ENCODE peak calls at places on chromosomes 12 and 14, in four cellular contexts. One of them, this sample, is unnamed.

GRCh38 chr12:19572920-19573558 is 133.7 kb downstream of the AEBP2 start:
- DNase-seq in HepG2: peak
- DNase-seq in GM12878: no peak
- DNase-seq in H1: peak
- DNase-seq in this sample: peak

GRCh38 chr12:98137278-98137677 is 378.1 kb upstream of the TMPO start:
- DNase-seq in H1: no peak
- DNase-seq in HepG2: no peak
- DNase-seq in GM12878: no peak
- DNase-seq in this sample: no peak

GRCh38 chr12:53430116-53430515 is 6.5 kb downstream of the AMHR2 start:
- DNase-seq in HepG2: no peak
- DNase-seq in GM12878: no peak
- DNase-seq in H1: no peak
- DNase-seq in this sample: no peak

GRCh38 chr12:93886533-93887511 is 209.6 kb downstream of the CRADD start:
- DNase-seq in GM12878: no peak
- DNase-seq in H1: no peak
- DNase-seq in HepG2: no peak
- DNase-seq in this sample: peak

GRCh38 chr12:44874981-44875416 is 1.1 kb downstream of the NELL2 start:
- DNase-seq in HepG2: no peak
- DNase-seq in GM12878: no peak
- DNase-seq in H1: peak
- DNase-seq in this sample: peak

GRCh38 chr12:124509676-124510300 is 57.6 kb downstream of the NCOR2 start:
- DNase-seq in GM12878: no peak
- DNase-seq in H1: no peak
- DNase-seq in HepG2: peak
- DNase-seq in this sample: peak

GRCh38 chr14:91170504-91171121 is 56.7 kb downstream of the DGLUCY start:
- DNase-seq in H1: no peak
- DNase-seq in GM12878: no peak
- DNase-seq in HepG2: no peak
- DNase-seq in this sample: peak

GRCh38 chr14:45262637-45263036 is 9.6 kb upstream of the MIS18BP1 start:
- DNase-seq in HepG2: no peak
- DNase-seq in H1: no peak
- DNase-seq in GM12878: no peak
- DNase-seq in this sample: no peak

GRCh38 chr12:32471601-32472001 is 72.2 kb downstream of the FGD4 start:
- DNase-seq in HepG2: no peak
- DNase-seq in GM12878: no peak
- DNase-seq in H1: no peak
- DNase-seq in this sample: no peak

GRCh38 chr12:109873653-109874052 is 6.7 kb downstream of the GLTP start:
- DNase-seq in HepG2: no peak
- DNase-seq in GM12878: no peak
- DNase-seq in H1: no peak
- DNase-seq in this sample: no peak

GRCh38 chr14:105118646-105119409 is 49.7 kb downstream of the JAG2 start:
- DNase-seq in GM12878: no peak
- DNase-seq in H1: no peak
- DNase-seq in HepG2: no peak
- DNase-seq in this sample: no peak

GRCh38 chr14:104222396-104223036 is 84.1 kb downstream of the KIF26A start:
- DNase-seq in GM12878: no peak
- DNase-seq in H1: no peak
- DNase-seq in HepG2: no peak
- DNase-seq in this sample: no peak

GRCh38 chr12:97716356-97716755 is 253.8 kb downstream of the RMST start:
- DNase-seq in HepG2: peak
- DNase-seq in GM12878: no peak
- DNase-seq in H1: no peak
- DNase-seq in this sample: peak

GRCh38 chr14:23121401-23121800 is 2.3 kb upstream of the CEBPE start:
- DNase-seq in H1: no peak
- DNase-seq in GM12878: no peak
- DNase-seq in HepG2: no peak
- DNase-seq in this sample: no peak

GRCh38 chr12:123390415-123391093 is 6.6 kb downstream of the KMT5A start:
- DNase-seq in HepG2: no peak
- DNase-seq in GM12878: no peak
- DNase-seq in H1: no peak
- DNase-seq in this sample: no peak

GRCh38 chr14:68975667-68976066 is 3.4 kb downstream of the ACTN1 start:
- DNase-seq in HepG2: no peak
- DNase-seq in GM12878: no peak
- DNase-seq in H1: no peak
- DNase-seq in this sample: no peak

GRCh38 chr12:90090929-90091651 is 382.5 kb upstream of the ATP2B1 start:
- DNase-seq in HepG2: no peak
- DNase-seq in H1: no peak
- DNase-seq in GM12878: no peak
- DNase-seq in this sample: no peak

GRCh38 chr12:18747960-18748359 is 10.0 kb downstream of the CAPZA3 start:
- DNase-seq in H1: no peak
- DNase-seq in GM12878: no peak
- DNase-seq in HepG2: no peak
- DNase-seq in this sample: no peak

GRCh38 chr12:11892065-11892391 is 178.7 kb upstream of the BCL2L14 start:
- DNase-seq in H1: no peak
- DNase-seq in GM12878: no peak
- DNase-seq in HepG2: peak
- DNase-seq in this sample: no peak

GRCh38 chr12:92649511-92650227 is 53.1 kb upstream of the PLEKHG7 start:
- DNase-seq in GM12878: peak
- DNase-seq in H1: peak
- DNase-seq in HepG2: peak
- DNase-seq in this sample: peak

GRCh38 chr14:69291891-69292586 is 32.1 kb downstream of the GALNT16 start:
- DNase-seq in GM12878: no peak
- DNase-seq in H1: peak
- DNase-seq in HepG2: no peak
- DNase-seq in this sample: no peak

GRCh38 chr12:75812341-75813018 is 219.1 kb downstream of the PHLDA1 start:
- DNase-seq in HepG2: no peak
- DNase-seq in GM12878: no peak
- DNase-seq in H1: no peak
- DNase-seq in this sample: peak

GRCh38 chr12:27711312-27711682 is 665 bp downstream of the MRPS35 start:
- DNase-seq in GM12878: no peak
- DNase-seq in HepG2: no peak
- DNase-seq in H1: no peak
- DNase-seq in this sample: no peak

GRCh38 chr14:35883677-35884293 is 57.6 kb downstream of the BRMS1L start:
- DNase-seq in HepG2: peak
- DNase-seq in H1: no peak
- DNase-seq in GM12878: no peak
- DNase-seq in this sample: peak

GRCh38 chr12:124665516-124665915 is 98.1 kb upstream of the NCOR2 start:
- DNase-seq in GM12878: no peak
- DNase-seq in H1: no peak
- DNase-seq in HepG2: no peak
- DNase-seq in this sample: no peak

GRCh38 chr12:13008741-13009380 is 8.8 kb upstream of the HEBP1 start:
- DNase-seq in HepG2: no peak
- DNase-seq in H1: no peak
- DNase-seq in GM12878: no peak
- DNase-seq in this sample: no peak

GRCh38 chr12:58051378-58051777 is 110.0 kb downstream of the ATP23 start:
- DNase-seq in GM12878: no peak
- DNase-seq in H1: no peak
- DNase-seq in HepG2: no peak
- DNase-seq in this sample: no peak

GRCh38 chr12:28024231-28024995 is 51.9 kb upstream of the PTHLH start:
- DNase-seq in HepG2: no peak
- DNase-seq in H1: no peak
- DNase-seq in GM12878: no peak
- DNase-seq in this sample: no peak

GRCh38 chr12:57658890-57659289 is 25.9 kb upstream of the B4GALNT1 start:
- DNase-seq in HepG2: no peak
- DNase-seq in GM12878: no peak
- DNase-seq in H1: no peak
- DNase-seq in this sample: no peak

GRCh38 chr14:74604896-74605295 is 7.1 kb downstream of the LTBP2 start:
- DNase-seq in H1: no peak
- DNase-seq in HepG2: no peak
- DNase-seq in GM12878: no peak
- DNase-seq in this sample: peak

GRCh38 chr12:131448254-131448795 is 262.6 kb upstream of the SFSWAP start:
- DNase-seq in GM12878: no peak
- DNase-seq in H1: peak
- DNase-seq in HepG2: no peak
- DNase-seq in this sample: no peak

GRCh38 chr12:25585021-25585523 is 32.0 kb upstream of the LMNTD1 start:
- DNase-seq in H1: no peak
- DNase-seq in GM12878: no peak
- DNase-seq in HepG2: no peak
- DNase-seq in this sample: no peak

GRCh38 chr12:61385771-61386170 is 874.4 kb upstream of the USP15 start:
- DNase-seq in HepG2: no peak
- DNase-seq in GM12878: no peak
- DNase-seq in H1: no peak
- DNase-seq in this sample: no peak

GRCh38 chr12:113138826-113139225 is 3.3 kb upstream of the RASAL1 start:
- DNase-seq in H1: no peak
- DNase-seq in HepG2: no peak
- DNase-seq in GM12878: no peak
- DNase-seq in this sample: no peak

GRCh38 chr12:6347367-6348338 is 5.8 kb upstream of the TNFRSF1A start:
- DNase-seq in GM12878: no peak
- DNase-seq in H1: no peak
- DNase-seq in HepG2: no peak
- DNase-seq in this sample: no peak

GRCh38 chr14:91732859-91733477 is 1.1 kb upstream of the CATSPERB start:
- DNase-seq in HepG2: no peak
- DNase-seq in H1: no peak
- DNase-seq in GM12878: no peak
- DNase-seq in this sample: no peak

GRCh38 chr12:3834774-3835173 is 38.4 kb downstream of the PARP11 start:
- DNase-seq in GM12878: no peak
- DNase-seq in HepG2: peak
- DNase-seq in H1: no peak
- DNase-seq in this sample: no peak

GRCh38 chr14:68748260-68748659 is 44.6 kb downstream of the ZFP36L1 start:
- DNase-seq in GM12878: no peak
- DNase-seq in H1: no peak
- DNase-seq in HepG2: no peak
- DNase-seq in this sample: no peak

DNA sequence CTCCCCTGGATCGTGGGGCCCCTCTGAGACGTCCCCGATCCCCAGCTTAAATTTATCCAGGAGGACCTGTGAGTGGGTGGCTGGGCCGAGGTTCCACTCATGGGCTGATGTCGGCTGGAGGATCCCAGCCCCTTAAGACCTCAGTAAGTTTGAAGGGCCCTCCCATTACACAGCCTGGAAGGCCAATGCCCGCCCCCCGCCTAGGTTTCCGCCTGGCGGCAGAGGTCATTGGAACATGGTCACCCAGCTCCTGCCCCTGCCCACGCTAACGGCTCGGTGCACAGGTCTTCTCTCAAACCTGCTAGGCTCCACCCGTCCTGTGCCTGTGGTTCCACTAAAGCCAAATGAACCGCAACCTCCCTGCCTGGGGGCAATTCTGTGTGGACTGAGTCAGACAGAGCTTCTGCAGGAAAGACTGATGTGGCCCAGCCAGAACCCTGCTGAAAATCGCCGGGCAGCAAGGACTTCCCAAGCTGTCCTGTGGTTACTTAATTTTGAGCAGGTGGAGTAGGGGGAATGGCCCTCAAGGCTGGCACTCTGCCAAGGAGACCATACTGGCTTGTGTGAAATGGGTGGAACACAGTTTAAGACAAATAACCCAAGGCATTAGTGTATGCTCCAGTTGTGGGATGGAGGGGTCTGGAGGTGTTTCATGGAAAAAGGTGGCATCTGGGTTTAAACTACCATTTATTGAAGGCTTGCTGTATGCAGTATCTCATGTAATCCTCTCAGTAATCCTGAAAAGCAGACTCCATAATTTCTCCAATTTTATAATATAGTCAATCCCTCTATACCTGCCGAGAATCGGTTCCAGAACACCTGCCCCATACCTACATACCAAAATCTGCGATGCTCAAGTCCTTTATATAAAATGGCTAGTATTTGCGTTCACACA is 903 bp upstream of the NT5DC3 start:
- DNase-seq in H1: peak
- DNase-seq in HepG2: peak
- DNase-seq in GM12878: no peak
- DNase-seq in this sample: no peak
- TF ChIP-seq TCF12 in H1: no peak
- TF ChIP-seq TCF12 in HepG2: no peak
- TF ChIP-seq TCF12 in GM12878: no peak
- TF ChIP-seq TCF12 in this sample: peak

GRCh38 chr14:72451081-72451972 is 442.6 kb downstream of the DPF3 start:
- DNase-seq in GM12878: peak
- DNase-seq in H1: no peak
- DNase-seq in HepG2: no peak
- DNase-seq in this sample: no peak
- TF ChIP-seq GABPA in GM12878: no peak
- TF ChIP-seq GABPA in H1: no peak
- TF ChIP-seq GABPA in HepG2: no peak
- TF ChIP-seq GABPA in this sample: no peak

DNA sequence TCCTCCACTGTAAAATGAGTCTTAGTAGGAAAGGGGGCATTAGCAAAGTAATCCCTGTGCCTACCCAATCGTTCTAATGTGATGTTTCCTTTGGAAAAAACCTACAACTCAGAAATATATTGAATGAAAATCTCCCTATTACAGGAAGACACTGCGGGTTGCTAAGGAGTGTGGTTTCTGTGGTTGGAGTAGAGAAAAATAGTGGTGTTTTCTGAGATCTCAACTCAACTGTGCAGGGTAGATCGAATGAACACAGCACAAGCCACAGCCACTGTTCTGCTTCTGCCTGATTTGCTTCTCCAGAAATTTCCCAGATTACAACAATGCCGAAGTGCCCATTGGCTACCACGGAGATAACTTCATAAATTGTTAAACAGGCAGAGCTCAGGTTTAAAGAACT is 480.4 kb downstream of the DIO2 start:
- DNase-seq in H1: no peak
- DNase-seq in HepG2: no peak
- DNase-seq in GM12878: no peak
- DNase-seq in this sample: no peak
- TF ChIP-seq TCF12 in H1: no peak
- TF ChIP-seq TCF12 in HepG2: no peak
- TF ChIP-seq TCF12 in GM12878: no peak
- TF ChIP-seq TCF12 in this sample: no peak

DNA sequence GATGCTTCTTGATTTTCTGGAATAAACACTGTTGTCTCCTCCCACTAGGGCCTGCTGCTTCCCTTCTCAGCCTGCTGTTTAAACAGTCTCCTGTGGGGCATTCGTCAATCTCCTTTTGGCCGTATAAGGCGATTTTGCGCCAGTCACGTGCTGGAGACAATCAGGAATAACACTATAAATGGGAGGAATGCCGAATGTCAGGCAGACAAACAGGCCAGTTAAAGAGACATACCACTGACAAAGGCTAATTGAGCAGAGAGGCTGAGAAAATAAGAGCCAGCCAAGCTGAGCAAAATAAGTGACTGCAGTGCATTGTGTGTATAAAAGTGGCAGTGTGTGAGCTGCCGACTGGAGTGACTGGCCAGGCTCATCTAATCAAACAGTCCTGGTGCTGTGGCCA is 23.3 kb downstream of the DMAC2L start:
- DNase-seq in H1: no peak
- DNase-seq in HepG2: peak
- DNase-seq in GM12878: no peak
- DNase-seq in this sample: peak
- TF ChIP-seq GABPA in H1: no peak
- TF ChIP-seq GABPA in HepG2: no peak
- TF ChIP-seq GABPA in GM12878: no peak
- TF ChIP-seq GABPA in this sample: no peak